ENCODE peak calls at places on chromosomes 16 and 17, in five cellular contexts. One of them, this sample, is unnamed.

GRCh38 chr17:68576811-68577551 is 24.2 kb downstream of the FAM20A start:
- DNase-seq in mucosa of descending colon: no peak
- DNase-seq in fibroblast of lung: peak
- DNase-seq in cardiac fibroblast: peak
- DNase-seq in effector CD4-positive, alpha-beta T cell: no peak
- DNase-seq in this sample: no peak

GRCh38 chr17:65797809-65798208 is 236.4 kb upstream of the AXIN2 start:
- DNase-seq in fibroblast of lung: peak
- DNase-seq in cardiac fibroblast: no peak
- DNase-seq in mucosa of descending colon: no peak
- DNase-seq in effector CD4-positive, alpha-beta T cell: peak
- DNase-seq in this sample: peak

GRCh38 chr17:14451729-14452191 is 150.9 kb downstream of the HS3ST3B1 start:
- DNase-seq in mucosa of descending colon: no peak
- DNase-seq in effector CD4-positive, alpha-beta T cell: no peak
- DNase-seq in cardiac fibroblast: no peak
- DNase-seq in fibroblast of lung: peak
- DNase-seq in this sample: no peak

GRCh38 chr17:33671493-33671892 is 378.4 kb upstream of the ASIC2 start:
- DNase-seq in fibroblast of lung: no peak
- DNase-seq in mucosa of descending colon: no peak
- DNase-seq in effector CD4-positive, alpha-beta T cell: no peak
- DNase-seq in cardiac fibroblast: no peak
- DNase-seq in this sample: no peak

GRCh38 chr16:73339821-73340220 is 291.9 kb upstream of the ZFHX3 start:
- DNase-seq in effector CD4-positive, alpha-beta T cell: no peak
- DNase-seq in mucosa of descending colon: no peak
- DNase-seq in fibroblast of lung: no peak
- DNase-seq in cardiac fibroblast: no peak
- DNase-seq in this sample: no peak

GRCh38 chr17:42178817-42179216 is 2.1 kb downstream of the KCNH4 start:
- DNase-seq in fibroblast of lung: no peak
- DNase-seq in mucosa of descending colon: no peak
- DNase-seq in cardiac fibroblast: no peak
- DNase-seq in effector CD4-positive, alpha-beta T cell: no peak
- DNase-seq in this sample: no peak

GRCh38 chr17:37820313-37821024 is 75.6 kb upstream of the HNF1B start:
- DNase-seq in mucosa of descending colon: no peak
- DNase-seq in fibroblast of lung: no peak
- DNase-seq in cardiac fibroblast: no peak
- DNase-seq in effector CD4-positive, alpha-beta T cell: no peak
- DNase-seq in this sample: no peak

GRCh38 chr17:17514361-17514992 is 18.3 kb upstream of the RASD1 start:
- DNase-seq in fibroblast of lung: no peak
- DNase-seq in mucosa of descending colon: no peak
- DNase-seq in effector CD4-positive, alpha-beta T cell: no peak
- DNase-seq in cardiac fibroblast: no peak
- DNase-seq in this sample: peak

GRCh38 chr16:14341324-14342225 is 270.5 kb downstream of the MRTFB start:
- DNase-seq in fibroblast of lung: no peak
- DNase-seq in mucosa of descending colon: no peak
- DNase-seq in cardiac fibroblast: no peak
- DNase-seq in effector CD4-positive, alpha-beta T cell: no peak
- DNase-seq in this sample: no peak

GRCh38 chr17:78935419-78936323 is 10.5 kb upstream of the TIMP2 start:
- DNase-seq in fibroblast of lung: peak
- DNase-seq in mucosa of descending colon: no peak
- DNase-seq in effector CD4-positive, alpha-beta T cell: no peak
- DNase-seq in cardiac fibroblast: peak
- DNase-seq in this sample: no peak

GRCh38 chr17:65158081-65158480 is 20.9 kb downstream of the RGS9 start:
- DNase-seq in effector CD4-positive, alpha-beta T cell: no peak
- DNase-seq in mucosa of descending colon: no peak
- DNase-seq in cardiac fibroblast: no peak
- DNase-seq in fibroblast of lung: no peak
- DNase-seq in this sample: no peak

GRCh38 chr16:78844028-78844427 is 744.6 kb downstream of the WWOX start:
- DNase-seq in mucosa of descending colon: no peak
- DNase-seq in effector CD4-positive, alpha-beta T cell: no peak
- DNase-seq in cardiac fibroblast: no peak
- DNase-seq in fibroblast of lung: no peak
- DNase-seq in this sample: no peak

GRCh38 chr16:19710991-19711545 is 7.0 kb downstream of the KNOP1 start:
- DNase-seq in mucosa of descending colon: no peak
- DNase-seq in cardiac fibroblast: no peak
- DNase-seq in fibroblast of lung: no peak
- DNase-seq in effector CD4-positive, alpha-beta T cell: no peak
- DNase-seq in this sample: no peak

GRCh38 chr17:80208050-80208449 is 12.1 kb downstream of the SGSH start:
- DNase-seq in mucosa of descending colon: no peak
- DNase-seq in fibroblast of lung: no peak
- DNase-seq in effector CD4-positive, alpha-beta T cell: no peak
- DNase-seq in cardiac fibroblast: no peak
- DNase-seq in this sample: no peak

GRCh38 chr17:73430848-73431247 is 119.0 kb upstream of the CDC42EP4 start:
- DNase-seq in mucosa of descending colon: no peak
- DNase-seq in fibroblast of lung: peak
- DNase-seq in effector CD4-positive, alpha-beta T cell: no peak
- DNase-seq in cardiac fibroblast: peak
- DNase-seq in this sample: no peak

GRCh38 chr17:44774271-44775135 is 15.7 kb downstream of the ADAM11 start:
- DNase-seq in effector CD4-positive, alpha-beta T cell: peak
- DNase-seq in mucosa of descending colon: peak
- DNase-seq in cardiac fibroblast: peak
- DNase-seq in fibroblast of lung: peak
- DNase-seq in this sample: peak

GRCh38 chr17:15947331-15947730 is 2.4 kb downstream of the ADORA2B start:
- DNase-seq in cardiac fibroblast: peak
- DNase-seq in fibroblast of lung: peak
- DNase-seq in effector CD4-positive, alpha-beta T cell: no peak
- DNase-seq in mucosa of descending colon: peak
- DNase-seq in this sample: no peak

GRCh38 chr16:77435240-77435819 is 496 bp upstream of the ADAMTS18 start:
- DNase-seq in effector CD4-positive, alpha-beta T cell: no peak
- DNase-seq in mucosa of descending colon: no peak
- DNase-seq in cardiac fibroblast: no peak
- DNase-seq in fibroblast of lung: no peak
- DNase-seq in this sample: no peak

GRCh38 chr17:28327709-28328108 is 7.6 kb downstream of the IFT20 start:
- DNase-seq in effector CD4-positive, alpha-beta T cell: no peak
- DNase-seq in mucosa of descending colon: no peak
- DNase-seq in cardiac fibroblast: no peak
- DNase-seq in fibroblast of lung: peak
- DNase-seq in this sample: no peak

GRCh38 chr16:7303677-7304200 is 28.9 kb upstream of the RBFOX1 start:
- DNase-seq in mucosa of descending colon: no peak
- DNase-seq in fibroblast of lung: no peak
- DNase-seq in cardiac fibroblast: no peak
- DNase-seq in effector CD4-positive, alpha-beta T cell: no peak
- DNase-seq in this sample: no peak

GRCh38 chr17:81934850-81935708 is 2.0 kb downstream of the PYCR1 start:
- DNase-seq in cardiac fibroblast: no peak
- DNase-seq in fibroblast of lung: no peak
- DNase-seq in effector CD4-positive, alpha-beta T cell: no peak
- DNase-seq in mucosa of descending colon: no peak
- DNase-seq in this sample: no peak

GRCh38 chr17:3768341-3768740 is 32.6 kb downstream of the ITGAE start:
- DNase-seq in cardiac fibroblast: no peak
- DNase-seq in mucosa of descending colon: no peak
- DNase-seq in fibroblast of lung: no peak
- DNase-seq in effector CD4-positive, alpha-beta T cell: no peak
- DNase-seq in this sample: no peak

GRCh38 chr17:49753959-49754391 is 10.0 kb downstream of the FAM117A start:
- DNase-seq in fibroblast of lung: no peak
- DNase-seq in cardiac fibroblast: peak
- DNase-seq in mucosa of descending colon: no peak
- DNase-seq in effector CD4-positive, alpha-beta T cell: no peak
- DNase-seq in this sample: no peak

GRCh38 chr16:56847173-56847948 is 17.6 kb upstream of the SLC12A3 start:
- DNase-seq in cardiac fibroblast: peak
- DNase-seq in mucosa of descending colon: no peak
- DNase-seq in effector CD4-positive, alpha-beta T cell: no peak
- DNase-seq in fibroblast of lung: no peak
- DNase-seq in this sample: no peak

GRCh38 chr16:12661656-12662172 is 142.0 kb downstream of the CPPED1 start:
- DNase-seq in mucosa of descending colon: no peak
- DNase-seq in cardiac fibroblast: peak
- DNase-seq in effector CD4-positive, alpha-beta T cell: no peak
- DNase-seq in fibroblast of lung: peak
- DNase-seq in this sample: no peak

GRCh38 chr17:65297384-65297783 is 160.2 kb downstream of the RGS9 start:
- DNase-seq in mucosa of descending colon: no peak
- DNase-seq in cardiac fibroblast: peak
- DNase-seq in effector CD4-positive, alpha-beta T cell: no peak
- DNase-seq in fibroblast of lung: peak
- DNase-seq in this sample: no peak

GRCh38 chr16:65249768-65250167 is 127.9 kb upstream of the CDH11 start:
- DNase-seq in cardiac fibroblast: peak
- DNase-seq in mucosa of descending colon: no peak
- DNase-seq in effector CD4-positive, alpha-beta T cell: no peak
- DNase-seq in fibroblast of lung: no peak
- DNase-seq in this sample: no peak

GRCh38 chr17:7129311-7129710 is 14.7 kb upstream of the ASGR2 start:
- DNase-seq in fibroblast of lung: no peak
- DNase-seq in cardiac fibroblast: no peak
- DNase-seq in mucosa of descending colon: no peak
- DNase-seq in effector CD4-positive, alpha-beta T cell: no peak
- DNase-seq in this sample: no peak

GRCh38 chr16:86931410-86931941 is 353.1 kb downstream of the FOXL1 start:
- DNase-seq in effector CD4-positive, alpha-beta T cell: no peak
- DNase-seq in mucosa of descending colon: no peak
- DNase-seq in cardiac fibroblast: peak
- DNase-seq in fibroblast of lung: peak
- DNase-seq in this sample: no peak

GRCh38 chr16:87689956-87690465 is 75.8 kb downstream of the KLHDC4 start:
- DNase-seq in mucosa of descending colon: no peak
- DNase-seq in cardiac fibroblast: no peak
- DNase-seq in effector CD4-positive, alpha-beta T cell: no peak
- DNase-seq in fibroblast of lung: no peak
- DNase-seq in this sample: no peak

This sample was measured in naive thymus-derived CD8-positive, alpha-beta T cell.